ENCODE peak calls at places on chromosome 1, in five cellular contexts. One of them, this sample, is unnamed.

GRCh38 chr1:198528376-198528775 is 12.1 kb downstream of the ATP6V1G3 start:
- DNase-seq in natural killer cell: no peak
- DNase-seq in uterus: no peak
- DNase-seq in mucosa of gallbladder: no peak
- DNase-seq in left cardiac atrium: no peak
- DNase-seq in this sample: no peak

GRCh38 chr1:34013958-34014737 is 150.3 kb downstream of the HMGB4 start:
- DNase-seq in left cardiac atrium: no peak
- DNase-seq in natural killer cell: no peak
- DNase-seq in uterus: no peak
- DNase-seq in mucosa of gallbladder: no peak
- DNase-seq in this sample: peak; percentile 20

GRCh38 chr1:156259805-156260204 is 11.9 kb upstream of the PAQR6 start:
- DNase-seq in uterus: no peak
- DNase-seq in natural killer cell: no peak
- DNase-seq in left cardiac atrium: no peak
- DNase-seq in mucosa of gallbladder: no peak
- DNase-seq in this sample: no peak

GRCh38 chr1:8217011-8217711 is 100.8 kb upstream of the SLC45A1 start:
- DNase-seq in uterus: peak; percentile 61
- DNase-seq in mucosa of gallbladder: no peak
- DNase-seq in left cardiac atrium: peak; percentile 62
- DNase-seq in natural killer cell: peak; percentile 33
- DNase-seq in this sample: peak; percentile 51

GRCh38 chr1:35881850-35882273 is 1.1 kb upstream of the AGO1 start:
- DNase-seq in uterus: no peak
- DNase-seq in left cardiac atrium: no peak
- DNase-seq in natural killer cell: no peak
- DNase-seq in mucosa of gallbladder: no peak
- DNase-seq in this sample: no peak

GRCh38 chr1:37294514-37294913 is 179.9 kb upstream of the ZC3H12A start:
- DNase-seq in natural killer cell: no peak
- DNase-seq in mucosa of gallbladder: no peak
- DNase-seq in left cardiac atrium: no peak
- DNase-seq in uterus: no peak
- DNase-seq in this sample: no peak

GRCh38 chr1:201696217-201696761 is 132.7 kb upstream of the IPO9 start:
- DNase-seq in uterus: peak; percentile 94
- DNase-seq in left cardiac atrium: peak; percentile 89
- DNase-seq in natural killer cell: no peak
- DNase-seq in mucosa of gallbladder: peak; percentile 51
- DNase-seq in this sample: peak; percentile 83

GRCh38 chr1:218211241-218211640 is 73.9 kb upstream of the RRP15 start:
- DNase-seq in natural killer cell: no peak
- DNase-seq in uterus: no peak
- DNase-seq in left cardiac atrium: no peak
- DNase-seq in mucosa of gallbladder: no peak
- DNase-seq in this sample: no peak

GRCh38 chr1:166113031-166113430 is 53.8 kb downstream of the FAM78B start:
- DNase-seq in left cardiac atrium: no peak
- DNase-seq in mucosa of gallbladder: no peak
- DNase-seq in uterus: no peak
- DNase-seq in natural killer cell: no peak
- DNase-seq in this sample: no peak

GRCh38 chr1:91948501-91949355 is 473 bp upstream of the BRDT start:
- DNase-seq in uterus: no peak
- DNase-seq in natural killer cell: peak; percentile 18
- DNase-seq in mucosa of gallbladder: peak; percentile 16
- DNase-seq in left cardiac atrium: no peak
- DNase-seq in this sample: no peak

GRCh38 chr1:171954386-171954785 is 113.1 kb downstream of the DNM3 start:
- DNase-seq in mucosa of gallbladder: no peak
- DNase-seq in natural killer cell: no peak
- DNase-seq in uterus: no peak
- DNase-seq in left cardiac atrium: no peak
- DNase-seq in this sample: no peak

GRCh38 chr1:24849653-24850295 is 80.3 kb downstream of the RUNX3 start:
- DNase-seq in uterus: no peak
- DNase-seq in natural killer cell: no peak
- DNase-seq in mucosa of gallbladder: no peak
- DNase-seq in left cardiac atrium: no peak
- DNase-seq in this sample: no peak